ENCODE peak calls at places on chromosomes 4 and X, in ten cellular contexts. N is epithelial cell of esophagus; O is activated CD4-positive, CD25-positive, alpha-beta regulatory T cell; T is Caki2; P is right lobe of liver; K is neural crest cell; E is cardiac muscle cell; G is HuH-7.5; D is smooth muscle cell of the brain vasculature; B is adipocyte. W is an unnamed sample.

GRCh38 chrX:132086717-132087116 is 41.1 kb downstream of the FRMD7 start:
- DNase-seq in N (peak), O (no peak), T (no peak), P (no peak), K (no peak), E (no peak), G (no peak), D (no peak), B (peak), W (no peak)

GRCh38 chr4:101944649-101945048 is 154.1 kb downstream of the BANK1 start:
- DNase-seq in N (peak), O (no peak), T (peak), P (no peak), K (no peak), E (no peak), G (no peak), D (no peak), B (peak), W (no peak)

GRCh38 chr4:85565761-85566480 is 91.0 kb downstream of the ARHGAP24 start:
- DNase-seq in N (no peak), O (no peak), T (no peak), P (no peak), K (no peak), E (no peak), G (no peak), D (no peak), B (peak), W (no peak)

GRCh38 chr4:168421055-168421454 is 59.2 kb downstream of the DDX60L start:
- DNase-seq in N (no peak), O (no peak), T (no peak), P (no peak), K (no peak), E (no peak), G (no peak), D (no peak), B (no peak), W (no peak)

GRCh38 chrX:109890910-109891502 is 111.9 kb upstream of the TMEM164 start:
- DNase-seq in N (peak), O (peak), T (peak), P (peak), K (peak), E (peak), G (no peak), D (no peak), B (peak), W (no peak)

GRCh38 chr4:152394786-152395185 is 141.1 kb downstream of the FBXW7 start:
- DNase-seq in N (peak), O (no peak), T (no peak), P (no peak), K (no peak), E (no peak), G (no peak), D (no peak), B (no peak), W (no peak)

GRCh38 chr4:24889991-24890390 is 22.9 kb downstream of the CCDC149 start:
- DNase-seq in N (peak), O (no peak), T (no peak), P (no peak), K (no peak), E (no peak), G (no peak), D (no peak), B (no peak), W (no peak)

GRCh38 chrX:38890963-38891362 is 89.7 kb downstream of the MID1IP1 start:
- DNase-seq in N (no peak), O (no peak), T (no peak), P (no peak), K (no peak), E (no peak), G (peak), D (no peak), B (no peak), W (no peak)

GRCh38 chr4:42632653-42633382 is 24.1 kb downstream of the ATP8A1 start:
- DNase-seq in N (no peak), O (no peak), T (no peak), P (no peak), K (no peak), E (no peak), G (no peak), D (no peak), B (no peak), W (no peak)

GRCh38 chr4:62640296-62640695 is 1440.2 kb downstream of the ADGRL3 start:
- DNase-seq in N (no peak), O (no peak), T (no peak), P (no peak), K (no peak), E (no peak), G (no peak), D (no peak), B (peak), W (no peak)

GRCh38 chr4:141788169-141788915 is 152.0 kb downstream of the IL15 start:
- DNase-seq in N (no peak), O (no peak), T (no peak), P (no peak), K (no peak), E (no peak), G (no peak), D (no peak), B (peak), W (no peak)

GRCh38 chr4:74942918-74943253 is 10.0 kb downstream of the PARM1 start:
- DNase-seq in N (no peak), O (no peak), T (no peak), P (no peak), K (no peak), E (no peak), G (no peak), D (no peak), B (no peak), W (no peak)

GRCh38 chr4:94892051-94892450 is 134.3 kb downstream of the BMPR1B start:
- DNase-seq in N (peak), O (no peak), T (no peak), P (no peak), K (no peak), E (no peak), G (no peak), D (no peak), B (no peak), W (no peak)

GRCh38 chr4:39044947-39045734 is 12.9 kb upstream of the TMEM156 start:
- DNase-seq in N (no peak), O (no peak), T (peak), P (no peak), K (peak), E (peak), G (no peak), D (no peak), B (peak), W (no peak)

GRCh38 chrX:42176790-42177189 is 253.4 kb upstream of the CASK start:
- DNase-seq in N (no peak), O (no peak), T (no peak), P (no peak), K (no peak), E (no peak), G (no peak), D (no peak), B (no peak), W (no peak)

GRCh38 chr4:140069068-140069467 is 84.9 kb downstream of the MAML3 start:
- DNase-seq in N (peak), O (no peak), T (no peak), P (no peak), K (no peak), E (no peak), G (no peak), D (no peak), B (peak), W (no peak)

GRCh38 chr4:8676676-8677075 is 84.1 kb downstream of the CPZ start:
- DNase-seq in N (no peak), O (no peak), T (no peak), P (no peak), K (no peak), E (no peak), G (no peak), D (no peak), B (no peak), W (no peak)

GRCh38 chr4:80115368-80116181 is 42.5 kb upstream of the ANTXR2 start:
- DNase-seq in N (no peak), O (no peak), T (no peak), P (no peak), K (no peak), E (peak), G (no peak), D (no peak), B (no peak), W (no peak)

GRCh38 chrX:13087322-13088154 is 43.1 kb upstream of the FAM9C start:
- DNase-seq in N (peak), O (peak), T (peak), P (no peak), K (no peak), E (no peak), G (no peak), D (no peak), B (no peak), W (no peak)

GRCh38 chrX:130060122-130061069 is 49.9 kb downstream of the ELF4 start:
- DNase-seq in N (peak), O (peak), T (peak), P (peak), K (peak), E (peak), G (peak), D (no peak), B (peak), W (no peak)

GRCh38 chr4:17511950-17512795 is at the start of gene QDPR:
- DNase-seq in N (peak), O (peak), T (peak), P (peak), K (peak), E (peak), G (peak), D (no peak), B (peak), W (no peak)

GRCh38 chr4:55736605-55737183 is 82.9 kb upstream of the EXOC1L start:
- DNase-seq in N (peak), O (no peak), T (no peak), P (no peak), K (no peak), E (no peak), G (no peak), D (no peak), B (peak), W (no peak)

GRCh38 chrX:145394344-145394743 is 147.0 kb downstream of the SPANXN1 start:
- DNase-seq in N (no peak), O (no peak), T (no peak), P (no peak), K (no peak), E (no peak), G (no peak), D (no peak), B (no peak), W (no peak)

GRCh38 chrX:10142041-10142589 is 14.7 kb upstream of the CLCN4 start:
- DNase-seq in N (no peak), O (no peak), T (no peak), P (no peak), K (no peak), E (no peak), G (no peak), D (no peak), B (no peak), W (no peak)

GRCh38 chrX:72735561-72735960 is 21.5 kb upstream of the PHKA1 start:
- DNase-seq in N (no peak), O (no peak), T (no peak), P (no peak), K (no peak), E (no peak), G (no peak), D (no peak), B (no peak), W (no peak)

GRCh38 chrX:155632424-155633100 is 19.8 kb upstream of the TMLHE start:
- DNase-seq in N (no peak), O (no peak), T (peak), P (no peak), K (no peak), E (no peak), G (no peak), D (no peak), B (peak), W (no peak)

GRCh38 chr4:182141046-182141445 is 102.2 kb upstream of the TENM3 start:
- DNase-seq in N (no peak), O (no peak), T (no peak), P (no peak), K (no peak), E (peak), G (no peak), D (no peak), B (no peak), W (no peak)

GRCh38 chr4:187304131-187304530 is 580.5 kb upstream of the FAT1 start:
- DNase-seq in N (no peak), O (no peak), T (no peak), P (no peak), K (no peak), E (no peak), G (no peak), D (no peak), B (no peak), W (no peak)

GRCh38 chr4:138222041-138222440 is 20.1 kb downstream of the SLC7A11 start:
- DNase-seq in N (peak), O (no peak), T (peak), P (no peak), K (no peak), E (no peak), G (no peak), D (peak), B (peak), W (peak)

GRCh38 chr4:112315446-112315845 is 18.3 kb downstream of the ALPK1 start:
- DNase-seq in N (no peak), O (no peak), T (no peak), P (no peak), K (no peak), E (no peak), G (no peak), D (no peak), B (no peak), W (no peak)

GRCh38 chr4:40874331-40874730 is 124.6 kb downstream of the NSUN7 start:
- DNase-seq in N (no peak), O (no peak), T (no peak), P (no peak), K (no peak), E (peak), G (no peak), D (no peak), B (no peak), W (no peak)

GRCh38 chr4:7823416-7823824 is 116.2 kb downstream of the AFAP1 start:
- DNase-seq in N (no peak), O (no peak), T (peak), P (no peak), K (no peak), E (no peak), G (peak), D (no peak), B (no peak), W (no peak)

GRCh38 chrX:18887821-18888205 is 96.1 kb downstream of the PHKA2 start:
- DNase-seq in N (no peak), O (no peak), T (no peak), P (no peak), K (no peak), E (no peak), G (no peak), D (no peak), B (no peak), W (no peak)

W was measured in SK-N-MC.